ENCODE peak calls at places on chromosomes 2 and 18, in four cellular contexts. T is GM12878, Z is GM12891, Q is K562. U is an unnamed sample.
A peak's percentile ranks its signal among the peaks of the same experiment; 100 is the strongest.

GRCh38 chr2:156110890-156111289 is 221.6 kb downstream of the NR4A2 start:
- DNase-seq in Q (peak; percentile 11), T (no peak), Z (peak; percentile 7), U (peak; percentile 23)

GRCh38 chr2:97644023-97644717 is 1.7 kb upstream of the COX5B start:
- DNase-seq in T (no peak), Z (no peak), Q (no peak), U (no peak)

GRCh38 chr2:28576714-28577113 is 80.9 kb downstream of the PLB1 start:
- DNase-seq in Q (no peak), T (no peak), Z (no peak), U (no peak)

GRCh38 chr18:48866028-48866733 is 84.6 kb downstream of the SMAD7 start:
- DNase-seq in Z (no peak), Q (no peak), T (no peak), U (no peak)

GRCh38 chr2:112047537-112048235 is 7.4 kb upstream of the TMEM87B start:
- DNase-seq in Z (no peak), T (no peak), Q (no peak), U (no peak)

GRCh38 chr18:72811047-72811446 is 56.7 kb downstream of the NETO1 start:
- DNase-seq in T (no peak), Z (no peak), Q (no peak), U (no peak)

GRCh38 chr2:8656160-8656641 is 25.7 kb upstream of the ID2 start:
- DNase-seq in Q (no peak), T (no peak), Z (no peak), U (no peak)

GRCh38 chr18:24632158-24632988 is 171.9 kb downstream of the HRH4 start:
- DNase-seq in Z (no peak), Q (no peak), T (no peak), U (no peak)

GRCh38 chr2:219648963-219649362 is 21.5 kb downstream of the SLC4A3 start:
- DNase-seq in Q (no peak), Z (no peak), T (no peak), U (no peak)

GRCh38 chr2:102061962-102062795 is 70.4 kb downstream of the IL1R2 start:
- DNase-seq in T (no peak), Q (no peak), Z (no peak), U (no peak)

GRCh38 chr2:72952110-72952823 is 34.9 kb downstream of the EMX1 start:
- DNase-seq in Z (no peak), T (no peak), Q (peak; percentile 38), U (no peak)

DNA sequence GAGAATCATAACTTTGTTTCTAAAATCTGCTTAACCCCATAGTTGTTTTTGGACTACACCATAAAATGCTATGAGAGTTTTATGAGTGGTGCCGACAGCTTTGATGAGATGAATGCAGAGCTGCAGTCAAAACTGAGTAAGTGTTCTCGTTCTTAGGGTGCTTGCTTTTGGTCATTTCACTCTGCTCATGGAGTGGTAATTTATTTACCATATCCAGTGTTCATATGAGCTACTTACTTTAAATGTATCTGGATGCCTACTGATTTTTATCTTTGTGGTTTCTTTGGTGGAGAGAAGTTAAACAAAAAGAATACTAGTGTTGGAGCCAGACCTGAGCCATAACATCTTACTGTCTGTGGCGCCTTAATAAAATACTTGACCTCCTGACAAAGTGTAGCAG is 16.4 kb downstream of the NDC80 start:
- DNase-seq in Z (no peak), T (no peak), Q (no peak), U (no peak)
- TF ChIP-seq SPI1 in Z (no peak), T (no peak), Q (no peak), U (no peak)

GRCh38 chr18:76394780-76395476 is 100.1 kb downstream of the ZNF516 start:
- DNase-seq in Z (no peak), T (no peak), Q (no peak), U (no peak)
- TF ChIP-seq SPI1 in Z (no peak), T (no peak), Q (no peak), U (no peak)

GRCh38 chr2:128502638-128503246 is 184.1 kb upstream of the HS6ST1 start:
- DNase-seq in T (no peak), Q (no peak), Z (no peak), U (no peak)

GRCh38 chr2:128503358-128504241 is 184.9 kb upstream of the HS6ST1 start:
- DNase-seq in Q (no peak), T (no peak), Z (no peak), U (no peak)

GRCh38 chr2:128505150-128505490 is 186.5 kb upstream of the HS6ST1 start:
- DNase-seq in Q (no peak), Z (no peak), T (no peak), U (no peak)

GRCh38 chr2:128506127-128506526 is 187.5 kb upstream of the HS6ST1 start:
- DNase-seq in Z (no peak), Q (no peak), T (no peak), U (no peak)

GRCh38 chr2:128504242-128505149 is 185.8 kb upstream of the HS6ST1 start:
- DNase-seq in Q (no peak), Z (no peak), T (peak; percentile 5), U (peak; percentile 51)
- TF ChIP-seq SPI1 in Q (no peak), Z (no peak), T (no peak), U (peak; percentile 26)

GRCh38 chr2:229340086-229340760 is 69.1 kb upstream of the PID1 start:
- DNase-seq in Z (no peak), Q (no peak), T (no peak), U (no peak)

GRCh38 chr2:229343661-229344060 is 72.6 kb upstream of the PID1 start:
- DNase-seq in T (no peak), Z (no peak), Q (no peak), U (no peak)

GRCh38 chr2:229339613-229340012 is 68.5 kb upstream of the PID1 start:
- DNase-seq in Z (no peak), Q (no peak), T (no peak), U (no peak)

GRCh38 chr2:229344151-229344551 is 73.1 kb upstream of the PID1 start:
- DNase-seq in T (no peak), Z (no peak), Q (no peak), U (no peak)

DNA sequence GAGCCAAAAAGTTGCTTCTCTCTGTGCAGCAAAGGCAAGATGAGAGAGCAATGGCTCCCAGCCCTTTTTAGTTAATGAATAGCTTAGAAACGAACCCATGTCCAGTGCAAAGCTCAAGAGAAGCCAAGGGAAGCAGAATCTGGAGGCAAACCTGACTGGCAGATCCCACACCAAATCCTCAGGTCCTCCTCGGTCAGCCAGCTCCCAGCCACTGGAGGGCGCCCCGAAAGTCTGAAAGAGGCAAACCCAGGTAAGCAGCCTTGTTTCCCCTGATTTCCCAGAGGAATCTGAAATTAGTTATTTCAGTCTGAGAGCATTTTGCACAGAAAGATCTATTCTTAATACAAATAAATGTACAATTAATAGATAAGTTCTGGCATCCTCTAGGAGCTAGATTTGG is 71.3 kb upstream of the PID1 start:
- DNase-seq in Q (peak; percentile 7), Z (no peak), T (no peak), U (no peak)
- TF ChIP-seq SPI1 in Q (no peak), Z (no peak), T (no peak), U (no peak)

GRCh38 chr2:95297088-95297487 is at the start of gene KCNIP3:
- DNase-seq in T (no peak), Z (no peak), Q (no peak), U (no peak)
- TF ChIP-seq SPI1 in T (no peak), Z (no peak), Q (no peak), U (no peak)

GRCh38 chr18:41940506-41941215 is 14.4 kb upstream of the PIK3C3 start:
- DNase-seq in T (no peak), Q (no peak), Z (no peak), U (no peak)

GRCh38 chr18:41936471-41937134 is 18.4 kb upstream of the PIK3C3 start:
- DNase-seq in Z (no peak), Q (no peak), T (no peak), U (no peak)

GRCh38 chr18:41942254-41942653 is 12.8 kb upstream of the PIK3C3 start:
- DNase-seq in Q (no peak), Z (no peak), T (no peak), U (no peak)

GRCh38 chr18:41939326-41939725 is 15.7 kb upstream of the PIK3C3 start:
- DNase-seq in Q (no peak), T (no peak), Z (no peak), U (no peak)

DNA sequence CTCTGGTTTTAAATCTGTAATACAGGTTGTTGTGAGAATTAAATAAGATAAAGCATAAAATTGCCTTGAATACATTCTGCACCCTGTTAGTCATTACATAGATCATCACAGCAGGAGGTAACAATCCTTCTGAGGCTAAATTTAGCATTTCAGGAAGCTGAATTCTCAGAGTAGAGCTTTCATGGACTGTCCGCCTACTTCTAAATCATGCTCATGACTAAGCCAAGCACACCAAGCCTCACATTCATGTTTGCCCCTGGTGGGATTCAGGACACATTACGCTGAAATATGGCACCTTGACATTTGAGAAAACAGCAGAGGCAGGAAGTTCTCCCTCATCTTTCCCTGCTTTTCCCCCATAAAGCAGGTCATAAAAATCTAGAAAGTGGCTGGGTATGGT is 16.6 kb upstream of the PIK3C3 start:
- DNase-seq in T (no peak), Z (no peak), Q (no peak), U (no peak)
- TF ChIP-seq SPI1 in T (no peak), Z (no peak), Q (no peak), U (no peak)

U was measured in HL-60.